ENCODE peak calls at places on chromosome 13, in four cellular contexts. F, Q, P and M are unnamed samples.

GRCh38 chr13:35631666-35632065 is 155.2 kb upstream of the MAB21L1 start:
- DNase-seq in P (no peak), Q (no peak), F (no peak), M (no peak)

GRCh38 chr13:24272452-24273161 is 36.8 kb upstream of the C1QTNF9 start:
- DNase-seq in F (no peak), Q (peak; percentile 7), P (peak; percentile 12), M (no peak)

GRCh38 chr13:24196593-24197197 is 36.2 kb downstream of the SPATA13 start:
- DNase-seq in F (no peak), Q (no peak), P (no peak), M (no peak)

GRCh38 chr13:80168089-80168850 is 172.7 kb downstream of the SPRY2 start:
- DNase-seq in Q (peak; percentile 29), P (peak; percentile 45), F (no peak), M (peak; percentile 41)

GRCh38 chr13:36778083-36778671 is 40.8 kb upstream of the RFXAP start:
- DNase-seq in F (no peak), P (peak; percentile 97), Q (peak; percentile 63), M (peak; percentile 8)

GRCh38 chr13:30466358-30466714 is 600 bp upstream of the HMGB1 start:
- DNase-seq in F (no peak), Q (peak; percentile 48), P (peak; percentile 53), M (peak; percentile 45)

GRCh38 chr13:38661276-38661675 is 25.6 kb upstream of the FREM2 start:
- DNase-seq in Q (peak; percentile 25), P (peak; percentile 38), F (no peak), M (peak; percentile 1)

GRCh38 chr13:45119469-45119989 is 781 bp upstream of the GTF2F2 start:
- DNase-seq in P (peak; percentile 79), F (no peak), Q (peak; percentile 73), M (peak; percentile 27)

GRCh38 chr13:20475927-20476691 is 49.5 kb downstream of the CRYL1 start:
- DNase-seq in P (peak; percentile 35), Q (peak; percentile 43), F (no peak), M (no peak)

GRCh38 chr13:28248080-28248479 is 109.7 kb downstream of the PAN3 start:
- DNase-seq in Q (no peak), P (no peak), F (no peak), M (no peak)

GRCh38 chr13:36344886-36345437 is 1.2 kb downstream of the SPART start:
- DNase-seq in Q (no peak), P (peak; percentile 17), F (no peak), M (no peak)

GRCh38 chr13:26697069-26697955 is 63.3 kb downstream of the GPR12 start:
- DNase-seq in Q (no peak), F (no peak), P (no peak), M (no peak)

GRCh38 chr13:25253702-25254101 is 33.6 kb downstream of the MTMR6 start:
- DNase-seq in P (peak; percentile 32), Q (no peak), F (no peak), M (no peak)

GRCh38 chr13:44758595-44759221 is 182.6 kb upstream of the TSC22D1 start:
- DNase-seq in P (peak; percentile 98), Q (peak; percentile 97), F (no peak), M (peak; percentile 81)

GRCh38 chr13:84645196-84646071 is 763.2 kb upstream of the SLITRK1 start:
- DNase-seq in Q (peak; percentile 50), F (no peak), P (peak; percentile 92), M (peak; percentile 45)

GRCh38 chr13:32969516-32969941 is 46.7 kb upstream of the KL start:
- DNase-seq in P (peak; percentile 45), F (no peak), Q (peak; percentile 36), M (peak; percentile 70)

GRCh38 chr13:107964356-107964755 is 251.0 kb downstream of the LIG4 start:
- DNase-seq in Q (no peak), P (no peak), F (no peak), M (no peak)

GRCh38 chr13:39040206-39040605 is 1.9 kb downstream of the NHLRC3 start:
- DNase-seq in F (no peak), Q (no peak), P (no peak), M (no peak)

GRCh38 chr13:113816925-113817859 is 46.7 kb downstream of the GAS6 start:
- DNase-seq in F (peak; percentile 66), P (peak; percentile 81), Q (peak; percentile 75), M (peak; percentile 91)

GRCh38 chr13:33606692-33607091 is 211.3 kb upstream of the RFC3 start:
- DNase-seq in Q (peak; percentile 12), P (no peak), F (no peak), M (peak; percentile 43)

GRCh38 chr13:49935171-49936084 is 712 bp downstream of the SPRYD7 start:
- DNase-seq in P (peak; percentile 70), F (peak; percentile 30), Q (peak; percentile 63), M (peak; percentile 73)

GRCh38 chr13:51275101-51275500 is 52.9 kb downstream of the FAM124A start:
- DNase-seq in F (no peak), Q (no peak), P (no peak), M (no peak)

GRCh38 chr13:107427531-107427930 is 787.8 kb downstream of the LIG4 start:
- DNase-seq in P (no peak), F (no peak), Q (no peak), M (no peak)

GRCh38 chr13:94825507-94825906 is 113.2 kb upstream of the SOX21 start:
- DNase-seq in P (peak; percentile 33), F (no peak), Q (peak; percentile 44), M (no peak)

GRCh38 chr13:111845621-111846351 is 221.2 kb upstream of the SOX1 start:
- DNase-seq in P (no peak), F (no peak), Q (no peak), M (no peak)

GRCh38 chr13:32209670-32210069 is 105.5 kb downstream of the ZAR1L start:
- DNase-seq in Q (no peak), P (peak; percentile 12), F (no peak), M (peak; percentile 57)

GRCh38 chr13:48923376-48923775 is 52.3 kb upstream of the FNDC3A start:
- DNase-seq in Q (no peak), F (no peak), P (no peak), M (no peak)

GRCh38 chr13:48930933-48931332 is 44.8 kb upstream of the FNDC3A start:
- DNase-seq in F (no peak), Q (no peak), P (no peak), M (no peak)

DNA sequence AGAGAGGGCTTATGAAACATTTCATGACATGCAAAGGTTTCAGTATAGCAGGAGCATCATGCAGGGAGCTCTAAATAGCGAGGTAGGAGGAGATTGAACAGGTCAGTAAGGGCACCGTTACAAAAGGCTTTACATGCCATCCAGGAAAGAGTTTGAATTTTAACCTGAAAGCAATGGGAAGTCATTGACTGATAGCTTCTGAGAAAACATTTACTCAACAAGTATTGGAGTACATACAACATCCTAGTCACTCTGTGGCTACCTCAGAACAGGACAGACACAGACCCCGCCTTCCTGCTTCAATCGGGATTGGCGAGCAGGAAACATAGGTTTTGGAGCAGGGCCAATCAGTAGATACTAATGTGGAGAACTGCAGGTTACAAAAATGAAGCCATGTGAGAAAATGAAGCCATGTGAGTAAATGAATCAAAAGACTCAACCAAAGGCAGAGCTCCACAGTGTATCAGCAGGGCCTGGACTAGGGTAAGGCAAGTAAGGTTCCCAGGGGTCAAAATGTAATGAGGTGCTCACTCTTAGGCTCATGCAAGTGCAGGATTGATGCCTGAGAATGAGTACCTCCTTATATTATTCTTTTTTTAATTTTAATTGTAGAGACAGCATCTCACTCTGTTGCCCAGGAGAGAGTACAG is 46.8 kb upstream of the FNDC3A start:
- DNase-seq in P (no peak), F (no peak), Q (no peak), M (no peak)
- TF ChIP-seq CTCF in P (no peak), F (no peak), Q (no peak), M (no peak)

DNA sequence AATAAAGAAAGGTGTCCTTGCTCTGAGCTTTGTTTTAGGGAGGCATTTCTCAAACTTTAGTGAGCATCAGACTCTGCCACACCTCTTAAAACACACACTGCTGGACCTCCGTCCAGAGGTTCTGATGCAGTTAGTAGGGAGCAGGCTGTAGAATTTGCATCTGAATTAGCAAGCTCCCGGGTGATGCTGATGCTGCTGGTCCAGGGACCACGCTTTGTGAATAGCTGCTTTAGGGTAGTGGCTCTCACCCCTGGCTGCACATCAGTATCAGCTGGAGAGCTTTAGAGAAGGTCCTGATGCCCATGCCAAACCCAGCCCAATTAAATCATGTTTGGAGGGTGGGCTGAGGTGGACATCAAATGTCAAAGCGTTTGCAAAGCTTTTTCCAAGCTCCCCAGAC is 3.6 kb downstream of the HTR2A start:
- DNase-seq in F (no peak), P (no peak), Q (no peak), M (no peak)
- H3K4me3 ChIP-seq in F (no peak overlapping the region), P (peak overlapping the region; percentile 89), Q (peak overlapping the region; percentile 67), M (peak overlapping the region; percentile 77)

GRCh38 chr13:59476376-59476775 is 687.4 kb downstream of the DIAPH3 start:
- DNase-seq in F (no peak), Q (no peak), P (no peak), M (peak; percentile 20)

GRCh38 chr13:59475911-59476310 is 687.8 kb downstream of the DIAPH3 start:
- DNase-seq in Q (no peak), F (no peak), P (no peak), M (no peak)

GRCh38 chr13:59479629-59480028 is 684.1 kb downstream of the DIAPH3 start:
- DNase-seq in Q (no peak), F (no peak), P (no peak), M (no peak)

GRCh38 chr13:59478908-59479307 is 684.8 kb downstream of the DIAPH3 start:
- DNase-seq in Q (no peak), F (no peak), P (no peak), M (no peak)

DNA sequence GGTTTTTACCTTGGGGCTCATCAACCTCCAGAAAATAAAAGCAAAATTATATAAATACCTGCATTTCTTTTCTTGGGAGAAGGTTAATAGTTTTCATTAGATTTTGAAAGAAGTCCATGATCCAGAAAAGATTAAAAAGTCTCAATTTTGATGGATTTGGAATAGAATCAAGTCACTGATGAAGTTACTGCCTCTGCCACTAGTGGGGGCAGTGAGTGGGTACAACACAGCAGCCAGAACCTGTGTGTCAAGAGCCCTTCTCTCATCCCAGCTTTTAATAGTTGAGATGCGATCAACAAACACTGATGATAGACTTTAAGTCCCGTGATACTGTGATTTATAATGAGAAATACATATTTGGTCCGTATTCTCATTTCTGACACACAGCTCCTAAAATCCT is 686.7 kb downstream of the DIAPH3 start:
- DNase-seq in Q (no peak), F (no peak), P (no peak), M (no peak)
- TF ChIP-seq CTCF in Q (peak; percentile 31), F (peak; percentile 55), P (peak; percentile 35), M (peak; percentile 12)

GRCh38 chr13:110811751-110812110 is 98.2 kb downstream of the ING1 start:
- DNase-seq in F (no peak), P (no peak), Q (no peak), M (no peak)
- H3K4me3 ChIP-seq in F (no peak overlapping the region), P (no peak overlapping the region), Q (no peak overlapping the region), M (no peak overlapping the region)

GRCh38 chr13:110575322-110576069 is 14.0 kb upstream of the RAB20 start:
- DNase-seq in F (peak; percentile 27), P (peak; percentile 9), Q (no peak), M (peak; percentile 48)
- TF ChIP-seq CTCF in F (peak; percentile 13), P (no peak), Q (no peak), M (no peak)

DNA sequence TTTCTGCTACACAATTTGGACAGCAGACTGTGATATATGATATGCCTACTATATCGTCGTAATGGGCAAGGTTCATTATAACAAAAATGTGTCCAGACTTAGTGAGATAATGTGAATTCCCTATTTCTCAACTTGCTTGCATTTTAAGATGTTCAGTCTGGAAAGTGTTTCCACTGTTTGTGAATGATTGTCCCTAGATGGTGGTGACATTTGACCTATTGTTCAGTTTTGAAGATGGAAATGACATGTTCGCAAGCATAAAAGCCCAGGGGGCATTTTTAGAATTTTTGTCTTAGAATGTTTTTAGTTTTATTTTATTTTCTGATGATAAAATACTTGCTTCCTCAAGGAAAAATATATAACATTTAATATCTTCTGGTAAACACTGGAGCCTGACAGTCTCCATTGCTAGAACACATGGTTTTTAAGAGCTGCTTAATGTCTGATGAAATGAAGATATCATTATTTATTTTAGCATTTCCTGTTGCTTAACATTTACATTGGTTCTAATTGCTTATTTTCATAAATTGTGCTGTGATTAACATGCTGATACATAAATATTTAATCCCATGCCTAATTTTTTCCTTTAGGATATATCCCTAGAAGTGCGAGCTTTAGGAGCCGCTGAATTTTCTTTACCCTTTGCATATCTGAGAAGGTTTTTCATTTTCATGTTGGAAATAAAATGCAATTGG is 27.1 kb downstream of the MBNL2 start:
- DNase-seq in P (no peak), F (no peak), Q (peak; percentile 61), M (no peak)
- H3K4me3 ChIP-seq in P (peak overlapping the region; percentile 33), F (no peak overlapping the region), Q (no peak overlapping the region), M (no peak overlapping the region)